ENCODE peak calls at places on chromosome 5, in seven cellular contexts. C is CD4-positive, alpha-beta memory T cell; S is hepatocyte; L is lung; O is GM23248; X is iPS DF 6.9; I is right cardiac atrium. Z is an unnamed sample.
A peak's percentile ranks its signal among the peaks of the same experiment; 100 is the strongest.

GRCh38 chr5:10465726-10466125 is 24.0 kb downstream of the ROPN1L start:
- DNase-seq in C (no peak), S (no peak), L (no peak), O (no peak), X (no peak), I (no peak), Z (no peak)

GRCh38 chr5:54222336-54222735 is 88.0 kb downstream of the ARL15 start:
- DNase-seq in C (no peak), S (no peak), L (no peak), O (no peak), X (no peak), I (no peak), Z (no peak)

GRCh38 chr5:5304361-5305035 is 118.0 kb upstream of the ICE1 start:
- DNase-seq in C (no peak), S (no peak), L (no peak), O (peak; percentile 36), X (no peak), I (no peak), Z (peak; percentile 17)

GRCh38 chr5:14741721-14742426 is 77.4 kb downstream of the OTULIN start:
- DNase-seq in C (no peak), S (no peak), L (no peak), O (no peak), X (no peak), I (no peak), Z (no peak)

GRCh38 chr5:160960592-160960991 is 108.6 kb upstream of the ATP10B start:
- DNase-seq in C (no peak), S (no peak), L (no peak), O (no peak), X (no peak), I (no peak), Z (no peak)

GRCh38 chr5:17355585-17356346 is 138.3 kb downstream of the BASP1 start:
- DNase-seq in C (no peak), S (no peak), L (no peak), O (peak; percentile 81), X (no peak), I (no peak), Z (no peak)

GRCh38 chr5:53335115-53335514 is 145.3 kb upstream of the FST start:
- DNase-seq in C (no peak), S (peak; percentile 41), L (no peak), O (peak; percentile 36), X (peak; percentile 5), I (no peak), Z (peak; percentile 39)

GRCh38 chr5:109692011-109692410 is 2.3 kb downstream of the MAN2A1 start:
- DNase-seq in C (no peak), S (no peak), L (no peak), O (peak; percentile 77), X (no peak), I (no peak), Z (no peak)

GRCh38 chr5:179765400-179765799 is 28.4 kb upstream of the LTC4S start:
- DNase-seq in C (no peak), S (peak; percentile 23), L (no peak), O (peak; percentile 94), X (no peak), I (peak; percentile 87), Z (no peak)

GRCh38 chr5:151739939-151740335 is 18.5 kb downstream of the ATOX1 start:
- DNase-seq in C (no peak), S (no peak), L (no peak), O (peak; percentile 94), X (no peak), I (no peak), Z (no peak)

GRCh38 chr5:76643371-76643770 is 20.2 kb upstream of the F2RL2 start:
- DNase-seq in C (no peak), S (no peak), L (no peak), O (no peak), X (no peak), I (no peak), Z (no peak)

GRCh38 chr5:149172709-149173505 is 31.6 kb downstream of the ABLIM3 start:
- DNase-seq in C (no peak), S (no peak), L (no peak), O (peak; percentile 49), X (no peak), I (no peak), Z (no peak)

GRCh38 chr5:148725675-148726074 is 71.3 kb upstream of the HTR4 start:
- DNase-seq in C (no peak), S (no peak), L (no peak), O (no peak), X (no peak), I (no peak), Z (no peak)

GRCh38 chr5:126373621-126374416 is 49.4 kb upstream of the GRAMD2B start:
- DNase-seq in C (peak; percentile 54), S (no peak), L (no peak), O (peak; percentile 55), X (no peak), I (no peak), Z (no peak)

GRCh38 chr5:122182491-122182921 is 53.2 kb downstream of the ZNF474 start:
- DNase-seq in C (no peak), S (peak; percentile 50), L (peak; percentile 44), O (peak; percentile 92), X (no peak), I (peak; percentile 81), Z (no peak)

GRCh38 chr5:133467712-133468463 is 144.5 kb downstream of the FSTL4 start:
- DNase-seq in C (no peak), S (no peak), L (no peak), O (no peak), X (no peak), I (no peak), Z (no peak)

GRCh38 chr5:51187953-51188591 is 195.2 kb upstream of the ISL1 start:
- DNase-seq in C (no peak), S (no peak), L (no peak), O (no peak), X (no peak), I (no peak), Z (no peak)

GRCh38 chr5:10586008-10586407 is 22.1 kb downstream of the ANKRD33B start:
- DNase-seq in C (no peak), S (no peak), L (no peak), O (no peak), X (no peak), I (no peak), Z (no peak)

GRCh38 chr5:22560115-22560514 is 293.0 kb downstream of the CDH12 start:
- DNase-seq in C (no peak), S (peak; percentile 25), L (no peak), O (peak; percentile 95), X (no peak), I (no peak), Z (no peak)

DNA sequence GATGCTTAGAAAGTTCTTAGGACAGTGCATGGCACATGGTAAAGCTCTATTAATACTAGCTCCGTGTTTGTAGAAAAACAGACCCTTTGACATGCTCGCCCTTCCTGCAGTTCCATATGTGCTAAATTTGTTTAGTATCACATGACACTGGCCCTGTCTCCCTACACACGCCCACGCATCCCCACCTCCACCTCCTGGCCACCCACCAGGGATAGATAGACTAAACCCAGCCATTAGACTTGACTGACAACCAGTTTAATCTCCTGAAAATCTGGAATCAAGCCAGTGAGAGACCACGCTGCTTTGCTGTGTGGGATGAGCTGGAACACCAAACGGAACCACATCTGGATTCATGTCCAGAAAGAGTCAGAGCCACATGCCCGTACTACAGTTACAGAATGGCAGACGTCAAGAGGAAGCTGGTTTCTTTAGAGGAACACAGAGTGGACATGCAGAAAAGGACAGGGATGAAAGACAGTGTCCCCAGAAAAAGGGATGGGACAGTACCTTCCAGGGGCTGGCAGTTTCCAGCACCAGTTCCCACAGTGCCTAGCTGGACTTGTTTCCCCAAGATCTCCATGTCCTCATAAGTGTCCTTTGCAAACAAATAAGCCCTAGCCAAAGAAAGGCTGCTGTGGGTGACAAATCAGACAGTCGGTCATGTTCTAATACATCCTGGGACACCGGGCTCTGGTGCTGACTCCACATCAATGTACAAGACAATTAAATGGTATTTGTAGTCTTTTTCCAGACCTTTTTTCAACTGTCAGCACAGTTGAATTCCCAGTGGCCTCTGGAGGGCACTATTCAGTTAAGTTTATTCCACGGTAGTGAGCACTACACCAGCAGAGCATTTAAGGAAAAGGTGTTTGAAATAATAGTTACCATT is 186.2 kb downstream of the PDZD2 start:
- DNase-seq in C (peak; percentile 35), S (peak; percentile 76), L (peak; percentile 50), O (peak; percentile 78), X (no peak), I (no peak), Z (peak; percentile 43)
- H3K4me3 ChIP-seq in C (no peak overlapping the region), S (no peak overlapping the region), L (no peak overlapping the region), O (no peak overlapping the region), X (no peak overlapping the region), I (no peak overlapping the region), Z (no peak overlapping the region)

GRCh38 chr5:175021886-175022285 is 297.5 kb downstream of the MSX2 start:
- DNase-seq in C (no peak), S (no peak), L (no peak), O (no peak), X (no peak), I (no peak), Z (no peak)
- H3K27me3 ChIP-seq in C (no peaks in the 10 kb centered on the region), S (no peaks in the 10 kb centered on the region), L (no peaks in the 10 kb centered on the region), O (no peaks in the 10 kb centered on the region), X (no peaks in the 10 kb centered on the region), I (no peaks in the 10 kb centered on the region), Z (no peaks in the 10 kb centered on the region)

GRCh38 chr5:176414704-176415103 is 1.6 kb downstream of the CLTB start:
- DNase-seq in C (no peak), S (no peak), L (no peak), O (no peak), X (no peak), I (no peak), Z (no peak)

GRCh38 chr5:176415240-176416122 is 858 bp downstream of the CLTB start:
- DNase-seq in C (no peak), S (peak; percentile 65), L (peak; percentile 35), O (peak; percentile 89), X (no peak), I (no peak), Z (peak; percentile 67)

GRCh38 chr5:176416965-176417364 is 626 bp upstream of the CLTB start:
- DNase-seq in C (no peak), S (no peak), L (no peak), O (no peak), X (no peak), I (no peak), Z (no peak)

GRCh38 chr5:176418251-176418650 is 1.9 kb upstream of the CLTB start:
- DNase-seq in C (no peak), S (peak; percentile 76), L (no peak), O (no peak), X (no peak), I (no peak), Z (peak; percentile 85)

GRCh38 chr5:176416123-176416924 is at the start of gene CLTB:
- DNase-seq in C (peak; percentile 85), S (peak; percentile 97), L (peak; percentile 89), O (peak; percentile 93), X (peak; percentile 79), I (peak; percentile 97), Z (peak; percentile 89)
- H3K4me1 ChIP-seq in C (peaks cover 39% of the 10 kb centered on the region), S (peaks cover 20% of the 10 kb centered on the region), L (peaks cover 4% of the 10 kb centered on the region), O (peaks cover 38% of the 10 kb centered on the region), X (no peaks in the 10 kb centered on the region), I (peaks cover 11% of the 10 kb centered on the region), Z (peaks cover 23% of the 10 kb centered on the region)

DNA sequence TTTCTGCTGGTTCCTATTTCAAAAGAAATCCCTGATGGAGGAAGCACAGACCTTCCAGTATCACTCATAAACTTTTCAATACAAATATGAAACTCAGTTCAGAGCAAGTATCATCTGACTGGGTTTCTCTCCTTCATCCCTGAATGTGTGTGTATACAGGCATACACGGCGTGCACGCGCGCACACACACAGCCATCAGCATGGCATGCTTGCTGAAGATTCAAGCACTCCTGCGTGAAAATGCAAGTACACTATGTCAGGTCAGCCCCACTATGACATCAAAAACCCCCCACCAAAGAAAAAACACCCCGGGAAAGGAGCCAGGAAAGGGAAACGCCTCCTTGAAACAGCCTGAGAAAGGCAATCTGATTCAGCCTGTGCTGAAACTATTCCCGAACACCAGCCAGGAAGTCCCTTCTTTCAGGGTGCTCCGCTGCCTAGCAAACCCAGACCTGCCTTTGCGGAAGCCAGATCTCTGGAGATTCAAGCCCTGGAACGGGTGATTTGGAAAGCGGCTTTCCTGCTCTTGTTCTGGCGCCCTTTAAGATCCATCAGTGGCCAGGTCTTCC is 843 bp downstream of the KLHL3 start:
- DNase-seq in C (no peak), S (peak; percentile 44), L (peak; percentile 29), O (peak; percentile 63), X (no peak), I (peak; percentile 65), Z (no peak)
- H3K4me3 ChIP-seq in C (peak overlapping the region; percentile 73), S (peak overlapping the region; percentile 43), L (peak overlapping the region; percentile 18), O (peak overlapping the region; percentile 75), X (peak overlapping the region; percentile 43), I (peak overlapping the region; percentile 45), Z (no peak overlapping the region)